ENCODE peak calls at places on chromosomes 4 and X, in six cellular contexts. J, N, W, D, P and F are unnamed samples.

GRCh38 chrX:132292753-132293152 is 73.5 kb upstream of the RAP2C start:
- DNase-seq in W (no peak), J (no peak), N (no peak), P (peak; percentile 54), D (no peak), F (no peak)

GRCh38 chr4:122851568-122851967 is 24.9 kb downstream of the FGF2 start:
- DNase-seq in P (no peak), D (no peak), J (no peak), N (no peak), W (no peak), F (no peak)

GRCh38 chrX:8820910-8821527 is 19.8 kb upstream of the FAM9A start:
- DNase-seq in D (no peak), N (no peak), P (peak; percentile 11), W (no peak), J (no peak), F (no peak)

GRCh38 chr4:15317246-15317645 is 110.6 kb upstream of the C1QTNF7 start:
- DNase-seq in P (no peak), W (no peak), N (no peak), J (no peak), D (no peak), F (no peak)

GRCh38 chrX:11386001-11386523 is 92.8 kb downstream of the AMELX start:
- DNase-seq in J (no peak), N (no peak), D (no peak), P (no peak), W (no peak), F (peak; percentile 21)

GRCh38 chrX:45794995-45795337 is 594.3 kb upstream of the DIPK2B start:
- DNase-seq in P (no peak), D (no peak), J (no peak), W (no peak), N (no peak), F (no peak)

GRCh38 chrX:52988985-52989917 is 30.9 kb upstream of the FAM156A start:
- DNase-seq in N (no peak), W (no peak), J (no peak), P (no peak), D (no peak), F (no peak)

GRCh38 chr4:113958766-113959540 is 20.5 kb downstream of the ARSJ start:
- DNase-seq in D (no peak), J (no peak), W (no peak), P (no peak), N (no peak), F (no peak)

GRCh38 chr4:37805091-37805490 is 21.4 kb upstream of the PGM2 start:
- DNase-seq in D (no peak), P (no peak), W (no peak), N (no peak), J (no peak), F (no peak)

GRCh38 chr4:46016306-46016705 is 107.5 kb downstream of the GABRG1 start:
- DNase-seq in W (no peak), D (no peak), N (no peak), P (peak; percentile 4), J (no peak), F (no peak)

GRCh38 chr4:54102747-54103146 is 2.8 kb downstream of the GSX2 start:
- DNase-seq in D (no peak), N (no peak), W (no peak), P (no peak), J (no peak), F (no peak)

GRCh38 chr4:116531026-116531425 is 554.4 kb downstream of the TRAM1L1 start:
- DNase-seq in J (no peak), D (no peak), P (no peak), W (no peak), N (no peak), F (no peak)

GRCh38 chr4:177484613-177485021 is 42.4 kb upstream of the AGA start:
- DNase-seq in W (no peak), P (no peak), D (no peak), N (no peak), J (no peak), F (no peak)

GRCh38 chrX:2462780-2463179 is 38.0 kb downstream of the DHRSX start:
- DNase-seq in P (no peak), J (no peak), N (no peak), W (no peak), D (no peak), F (no peak)

GRCh38 chrX:63275127-63275526 is 76.0 kb downstream of the SPIN4 start:
- DNase-seq in W (no peak), P (peak; percentile 41), D (no peak), N (no peak), J (no peak), F (no peak)

GRCh38 chr4:40255722-40256281 is 59.0 kb downstream of the RHOH start:
- DNase-seq in J (no peak), W (no peak), D (no peak), P (no peak), N (no peak), F (no peak)

GRCh38 chrX:73448379-73448778 is 1.5 kb downstream of the CDX4 start:
- DNase-seq in W (no peak), D (no peak), J (no peak), N (no peak), P (no peak), F (no peak)

GRCh38 chr4:174521800-174522182 is 497 bp downstream of the HPGD start:
- DNase-seq in D (peak; percentile 55), J (no peak), W (no peak), P (no peak), N (peak; percentile 54), F (no peak)

GRCh38 chrX:13194291-13195103 is 125.4 kb downstream of the ATXN3L start:
- DNase-seq in N (no peak), J (no peak), D (no peak), W (no peak), P (no peak), F (no peak)

GRCh38 chrX:368811-369562 is 17.7 kb downstream of the PPP2R3B start:
- DNase-seq in D (no peak), N (no peak), P (no peak), W (no peak), J (no peak), F (no peak)

GRCh38 chr4:186829740-186830449 is 106.2 kb upstream of the FAT1 start:
- DNase-seq in W (no peak), J (no peak), P (no peak), N (no peak), D (no peak), F (no peak)